ENCODE peak calls at places on chromosomes 16 and 17, in four cellular contexts. R, Q, P and T are unnamed samples.

GRCh38 chr16:81693047-81693446 is 86.0 kb upstream of the PLCG2 start:
- DNase-seq in Q (no peak), P (no peak), R (no peak), T (no peak)

GRCh38 chr17:6639014-6639650 is 1.4 kb downstream of the KIAA0753 start:
- DNase-seq in R (no peak), P (peak), Q (no peak), T (no peak)

GRCh38 chr17:17766351-17767095 is 70.3 kb downstream of the SREBF1 start:
- DNase-seq in P (no peak), Q (no peak), R (no peak), T (no peak)

GRCh38 chr16:30724641-30725464 is 23.4 kb upstream of the PHKG2 start:
- DNase-seq in P (no peak), Q (no peak), R (no peak), T (no peak)

GRCh38 chr17:64448665-64449512 is at the start of gene MILR1:
- DNase-seq in R (peak), P (peak), Q (no peak), T (no peak)

GRCh38 chr17:72122002-72122310 is 1.1 kb downstream of the SOX9 start:
- DNase-seq in P (no peak), R (no peak), Q (no peak), T (no peak)

GRCh38 chr17:77719806-77720205 is 238.7 kb upstream of the TNRC6C start:
- DNase-seq in R (no peak), Q (no peak), P (no peak), T (no peak)

GRCh38 chr17:58324409-58325288 is 3.9 kb downstream of the TSPOAP1 start:
- DNase-seq in R (no peak), Q (no peak), P (no peak), T (peak)

DNA sequence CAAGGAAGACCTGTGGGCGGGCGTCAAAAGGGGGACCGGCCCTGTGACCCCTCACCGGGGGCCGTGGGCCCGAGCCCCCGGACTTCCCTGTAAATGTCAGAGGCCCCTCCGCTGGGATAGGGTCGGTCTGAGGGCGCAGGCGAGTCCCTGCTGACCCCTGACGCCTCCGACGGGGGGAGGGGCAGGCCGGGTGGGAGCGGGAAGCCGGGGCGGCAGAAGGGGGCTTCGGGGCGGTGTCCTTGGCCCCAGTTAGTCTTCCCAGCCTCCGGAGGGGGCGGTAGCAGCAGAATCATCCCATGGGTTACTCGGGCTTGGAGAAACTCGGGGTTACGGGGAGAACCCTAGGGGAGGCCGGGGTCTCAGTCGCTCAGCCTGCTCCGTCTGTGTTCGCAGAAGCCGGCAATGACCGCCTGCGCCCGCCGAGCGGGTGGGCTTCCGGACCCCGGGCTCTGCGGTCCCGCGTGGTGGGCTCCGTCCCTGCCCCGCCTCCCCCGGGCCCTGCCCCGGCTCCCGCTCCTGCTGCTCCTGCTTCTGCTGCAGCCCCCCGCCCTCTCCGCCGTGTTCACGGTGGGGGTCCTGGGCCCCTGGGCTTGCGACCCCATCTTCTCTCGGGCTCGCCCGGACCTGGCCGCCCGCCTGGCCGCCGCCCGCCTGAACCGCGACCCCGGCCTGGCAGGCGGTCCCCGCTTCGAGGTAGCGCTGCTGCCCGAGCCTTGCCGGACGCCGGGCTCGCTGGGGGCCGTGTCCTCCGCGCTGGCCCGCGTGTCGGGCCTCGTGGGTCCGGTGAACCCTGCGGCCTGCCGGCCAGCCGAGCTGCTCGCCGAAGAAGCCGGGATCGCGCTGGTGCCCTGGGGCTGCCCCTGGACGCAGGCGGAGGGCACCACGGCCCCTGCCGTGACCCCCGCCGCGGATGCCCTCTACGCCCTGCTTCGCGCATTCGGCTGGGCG is 505 bp downstream of the GUCY2D start:
- DNase-seq in Q (no peak), P (no peak), R (no peak), T (peak)
- TF ChIP-seq NR3C1 in Q (no peak), P (no peak), R (no peak), T (no peak)

GRCh38 chr17:51703364-51704341 is 443.3 kb downstream of the UTP18 start:
- DNase-seq in P (no peak), R (no peak), Q (no peak), T (no peak)
- TF ChIP-seq NR3C1 in P (no peak), R (no peak), Q (no peak), T (no peak)

GRCh38 chr17:79651266-79651665 is 40.4 kb upstream of the RBFOX3 start:
- DNase-seq in P (no peak), Q (no peak), R (no peak), T (no peak)

GRCh38 chr17:79654350-79654959 is 43.6 kb upstream of the RBFOX3 start:
- DNase-seq in P (no peak), R (no peak), Q (no peak), T (no peak)

GRCh38 chr17:79654960-79655382 is 44.1 kb upstream of the RBFOX3 start:
- DNase-seq in R (no peak), Q (peak), P (no peak), T (no peak)

GRCh38 chr17:79651751-79652150 is 40.9 kb upstream of the RBFOX3 start:
- DNase-seq in P (no peak), R (no peak), Q (no peak), T (no peak)

DNA sequence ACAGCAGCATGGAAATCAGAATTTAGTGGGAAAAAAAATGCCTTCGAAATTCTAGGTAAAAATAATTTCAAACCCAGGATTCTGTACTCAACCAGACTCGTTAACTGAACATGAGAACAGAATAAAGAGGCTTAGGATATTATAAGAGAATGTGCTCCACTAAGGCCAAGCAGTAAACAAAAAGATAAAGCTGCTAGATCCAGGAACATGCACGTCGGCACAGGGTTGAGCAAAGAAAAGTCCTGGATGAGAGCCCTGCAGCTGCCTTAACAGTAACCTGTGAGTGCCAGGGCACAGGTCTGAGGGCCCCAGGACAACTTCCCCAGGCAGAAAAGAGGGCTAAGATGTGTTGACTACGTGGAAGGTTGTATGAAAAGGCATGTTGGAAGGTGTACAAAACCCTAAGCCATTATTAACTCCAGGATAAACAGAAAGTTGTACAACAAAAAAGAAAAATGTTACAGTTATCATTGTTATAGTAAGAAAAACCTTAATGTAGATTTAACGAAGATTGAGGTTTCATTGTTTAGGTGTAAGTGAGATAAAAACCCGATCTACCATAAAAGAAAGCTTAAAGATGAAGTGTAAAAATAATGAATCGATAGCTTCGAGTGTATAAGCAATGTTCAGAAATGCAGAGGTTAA is 42.3 kb upstream of the RBFOX3 start:
- DNase-seq in P (no peak), Q (no peak), R (no peak), T (no peak)
- TF ChIP-seq NR3C1 in P (no peak), Q (no peak), R (no peak), T (no peak)

GRCh38 chr16:35750157-35750689 is 2290.8 kb downstream of the TP53TG3F start:
- DNase-seq in R (no peak), Q (no peak), P (no peak), T (no peak)
- TF ChIP-seq NR3C1 in R (no peak), Q (no peak), P (no peak), T (no peak)

DNA sequence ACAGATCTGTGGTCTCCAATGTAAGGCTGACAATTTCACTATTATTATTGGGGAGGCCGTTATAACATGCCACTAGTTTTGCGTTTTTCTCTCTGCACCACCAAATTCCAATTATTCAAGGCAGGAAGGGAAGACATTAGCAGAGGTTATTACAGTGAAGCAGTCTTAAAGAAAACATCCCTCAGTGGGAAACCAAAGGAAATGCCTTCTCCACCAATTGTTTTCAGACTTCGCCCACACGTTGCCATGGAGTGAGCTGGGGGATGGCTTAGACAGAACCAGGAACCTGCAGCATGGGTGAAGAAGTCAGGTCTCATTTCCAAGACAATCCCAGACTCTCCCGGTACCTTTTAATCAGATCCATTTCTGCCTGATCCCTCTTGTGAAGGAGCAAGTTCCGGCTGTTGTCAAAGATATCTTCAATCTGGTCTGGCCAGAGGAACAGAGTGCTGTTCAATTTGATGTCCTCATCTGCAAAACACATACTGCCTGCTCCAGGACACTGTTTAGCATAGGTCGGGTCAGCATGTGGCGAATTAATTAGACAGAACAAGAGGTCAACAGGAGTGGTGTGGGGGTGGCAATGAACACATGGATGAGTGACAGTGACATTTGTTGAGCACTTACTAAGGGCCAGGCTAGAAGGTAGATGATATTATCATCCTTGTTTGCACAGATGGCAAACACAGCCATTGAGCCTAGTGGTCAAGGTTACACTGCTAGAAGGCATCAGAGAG is 46.4 kb downstream of the DNAH3 start:
- DNase-seq in P (no peak), Q (no peak), R (no peak), T (no peak)
- TF ChIP-seq NR3C1 in P (no peak), Q (no peak), R (no peak), T (no peak)

DNA sequence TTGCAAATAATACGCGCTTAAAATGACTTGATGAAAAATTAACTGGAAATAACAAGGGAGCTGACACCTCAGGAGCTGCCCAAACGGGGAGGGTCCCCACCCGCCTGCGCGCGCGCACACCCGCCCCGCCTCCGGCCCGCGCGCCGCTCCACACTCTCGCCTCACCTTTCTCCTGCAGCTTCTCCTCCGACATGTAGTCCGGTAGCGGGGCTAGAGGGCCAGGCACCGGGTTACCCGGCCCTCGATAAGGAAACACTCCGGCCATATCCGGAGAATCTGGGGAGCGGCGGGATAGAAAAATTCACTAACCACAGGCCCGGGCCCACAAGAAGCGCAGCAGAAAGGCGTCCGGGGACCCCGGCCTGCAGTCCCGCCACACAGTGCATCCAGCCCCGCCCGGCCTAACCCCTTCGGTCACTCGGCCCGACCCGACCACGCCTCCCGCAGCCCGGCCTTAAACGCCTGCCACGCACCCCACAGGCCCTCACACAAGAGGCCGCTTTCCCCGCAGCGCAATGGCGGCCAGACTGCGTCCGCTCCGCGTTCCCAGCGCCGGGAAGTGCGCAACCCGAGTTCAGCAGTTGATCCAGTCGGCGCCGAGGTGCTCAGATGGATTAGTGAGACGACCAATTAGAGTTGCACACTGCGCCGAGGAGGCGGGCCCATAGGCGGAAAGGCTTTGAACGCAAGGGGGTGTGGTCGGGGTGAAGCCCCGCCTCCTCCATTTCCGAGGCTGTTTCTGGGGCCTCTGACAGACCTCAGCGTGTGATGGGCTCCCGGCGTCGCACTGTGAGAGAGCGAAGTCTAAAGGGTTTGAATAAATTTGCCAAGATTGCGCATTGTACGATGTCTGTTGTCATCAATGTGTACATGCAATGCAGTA is at the start of gene PRPF8:
- DNase-seq in P (peak), R (peak), Q (peak), T (peak)
- TF ChIP-seq NR3C1 in P (no peak), R (no peak), Q (no peak), T (no peak)